ENCODE peak calls at places on chromosomes 5 and 9, in seven cellular contexts. N is NB4, F is colonic mucosa, V is GM13976, M is A549, I is adipocyte, K is astrocyte. J is an unnamed sample.

GRCh38 chr5:36452394-36453100 is 150.8 kb upstream of the RANBP3L start:
- DNase-seq in N (no peak), M (no peak), I (no peak), V (no peak), K (no peak), F (no peak), J (no peak)

GRCh38 chr9:126915281-126915816 is 767 bp downstream of the RALGPS1 start:
- DNase-seq in I (no peak), F (peak), N (peak), M (peak), K (no peak), V (no peak), J (no peak)

GRCh38 chr9:136179761-136180160 is 25.2 kb downstream of the LHX3 start:
- DNase-seq in N (no peak), F (no peak), I (no peak), M (no peak), V (no peak), K (no peak), J (no peak)

GRCh38 chr5:52725065-52725746 is 62.5 kb upstream of the ITGA1 start:
- DNase-seq in V (no peak), K (peak), M (no peak), I (no peak), N (peak), F (peak), J (peak)

GRCh38 chr9:130908129-130908877 is 11.7 kb upstream of the QRFP start:
- DNase-seq in K (no peak), N (no peak), F (no peak), V (no peak), I (no peak), M (no peak), J (peak)

GRCh38 chr9:105656131-105656921 is 5.9 kb upstream of the TAL2 start:
- DNase-seq in V (peak), K (no peak), N (peak), M (peak), I (peak), F (peak), J (no peak)

GRCh38 chr9:95018099-95018927 is 291.8 kb downstream of the AOPEP start:
- DNase-seq in K (peak), M (peak), V (no peak), F (no peak), N (no peak), I (peak), J (peak)

GRCh38 chr5:14326035-14326909 is 183.1 kb downstream of the TRIO start:
- DNase-seq in K (no peak), N (peak), I (no peak), V (no peak), F (no peak), M (no peak), J (peak)

GRCh38 chr5:17167171-17167891 is 50.1 kb upstream of the BASP1 start:
- DNase-seq in V (no peak), I (no peak), K (peak), N (no peak), F (no peak), M (no peak), J (no peak)

GRCh38 chr5:50744761-50745160 is 78.3 kb downstream of the PARP8 start:
- DNase-seq in K (peak), V (peak), F (no peak), N (no peak), M (no peak), I (peak), J (no peak)

GRCh38 chr9:15018238-15018637 is 108.0 kb upstream of the FREM1 start:
- DNase-seq in V (no peak), M (no peak), F (no peak), N (no peak), I (no peak), K (no peak), J (no peak)

GRCh38 chr5:96614110-96614691 is 48.0 kb upstream of the CAST start:
- DNase-seq in N (peak), M (peak), I (peak), K (peak), V (peak), F (peak), J (peak)

GRCh38 chr5:72210913-72211670 is 103.8 kb downstream of the MAP1B start:
- DNase-seq in K (peak), V (no peak), N (no peak), I (peak), M (peak), F (peak), J (peak)

GRCh38 chr9:89574309-89574708 is 30.5 kb upstream of the GADD45G start:
- DNase-seq in N (no peak), M (no peak), F (no peak), I (no peak), K (no peak), V (no peak), J (no peak)

GRCh38 chr9:13791816-13792215 is 512.3 kb upstream of the MPDZ start:
- DNase-seq in M (no peak), N (no peak), K (no peak), I (no peak), V (no peak), F (peak), J (peak)

GRCh38 chr9:93908591-93909241 is 46.4 kb downstream of the BARX1 start:
- DNase-seq in V (no peak), N (no peak), I (peak), M (no peak), F (no peak), K (no peak), J (no peak)

GRCh38 chr9:106820866-106821265 is 42.1 kb upstream of the ZNF462 start:
- DNase-seq in V (no peak), N (no peak), M (no peak), F (no peak), K (no peak), I (peak), J (no peak)

GRCh38 chr5:128290152-128290858 is 206.7 kb downstream of the SLC12A2 start:
- DNase-seq in I (peak), V (no peak), F (no peak), K (peak), M (no peak), N (no peak), J (no peak)

GRCh38 chr9:109793196-109793595 is 13.2 kb downstream of the PALM2AKAP2 start:
- DNase-seq in I (peak), V (no peak), K (peak), M (peak), F (no peak), N (no peak), J (no peak)

GRCh38 chr9:136328622-136329041 is 1.3 kb downstream of the GPSM1 start:
- DNase-seq in F (no peak), M (no peak), N (no peak), V (no peak), I (peak), K (peak), J (no peak)

GRCh38 chr9:4117835-4118610 is 181.8 kb downstream of the GLIS3 start:
- DNase-seq in I (no peak), N (peak), F (peak), M (no peak), K (no peak), V (peak), J (peak)

GRCh38 chr5:157516016-157516415 is 56.0 kb downstream of the NIPAL4 start:
- DNase-seq in I (peak), M (no peak), F (no peak), N (no peak), K (peak), V (no peak), J (no peak)

GRCh38 chr9:124469011-124469832 is 19.0 kb downstream of the ADGRD2 start:
- DNase-seq in V (no peak), F (no peak), K (no peak), M (no peak), I (no peak), N (no peak), J (no peak)

GRCh38 chr5:112977440-112977861 is 853 bp downstream of the DCP2 start:
- DNase-seq in K (peak), F (no peak), V (no peak), I (peak), M (no peak), N (peak), J (no peak)

GRCh38 chr9:131610231-131610761 is 65.0 kb downstream of the PRRT1B start:
- DNase-seq in K (peak), M (no peak), I (no peak), F (no peak), V (no peak), N (no peak), J (no peak)

J was measured in HepG2.